ENCODE peak calls at places on chromosomes 12 and 14, in four cellular contexts. One of them, this sample, is unnamed.

GRCh38 chr12:106767954-106768501 is 6.5 kb upstream of the RIC8B start:
- DNase-seq in upper lobe of right lung: no peak
- DNase-seq in MCF 10A: no peak
- DNase-seq in stimulated activated CD4-positive, alpha-beta T cell treated with anti-CD3 and anti-CD28 coated beads, TNF-alpha, amount 100 ng/mL, for 4 hours: no peak
- DNase-seq in this sample: no peak

GRCh38 chr14:88386395-88386794 is 938 bp downstream of the SPATA7 start:
- DNase-seq in stimulated activated CD4-positive, alpha-beta T cell treated with anti-CD3 and anti-CD28 coated beads, TNF-alpha, amount 100 ng/mL, for 4 hours: no peak
- DNase-seq in MCF 10A: no peak
- DNase-seq in upper lobe of right lung: no peak
- DNase-seq in this sample: no peak

GRCh38 chr14:51774209-51774608 is 86.2 kb upstream of the GNG2 start:
- DNase-seq in MCF 10A: no peak
- DNase-seq in stimulated activated CD4-positive, alpha-beta T cell treated with anti-CD3 and anti-CD28 coated beads, TNF-alpha, amount 100 ng/mL, for 4 hours: no peak
- DNase-seq in upper lobe of right lung: no peak
- DNase-seq in this sample: peak; percentile 10

GRCh38 chr12:78802593-78802992 is 62.0 kb upstream of the SYT1 start:
- DNase-seq in stimulated activated CD4-positive, alpha-beta T cell treated with anti-CD3 and anti-CD28 coated beads, TNF-alpha, amount 100 ng/mL, for 4 hours: no peak
- DNase-seq in upper lobe of right lung: no peak
- DNase-seq in MCF 10A: peak; percentile 64
- DNase-seq in this sample: no peak

GRCh38 chr14:47675489-47676300 is at the start of gene MDGA2:
- DNase-seq in stimulated activated CD4-positive, alpha-beta T cell treated with anti-CD3 and anti-CD28 coated beads, TNF-alpha, amount 100 ng/mL, for 4 hours: no peak
- DNase-seq in upper lobe of right lung: peak; percentile 64
- DNase-seq in MCF 10A: no peak
- DNase-seq in this sample: no peak

GRCh38 chr12:53653595-53653994 is 22.3 kb downstream of the ATP5MC2 start:
- DNase-seq in upper lobe of right lung: no peak
- DNase-seq in MCF 10A: no peak
- DNase-seq in stimulated activated CD4-positive, alpha-beta T cell treated with anti-CD3 and anti-CD28 coated beads, TNF-alpha, amount 100 ng/mL, for 4 hours: no peak
- DNase-seq in this sample: no peak

GRCh38 chr12:131132118-131132892 is 178.6 kb downstream of the ADGRD1 start:
- DNase-seq in MCF 10A: peak; percentile 63
- DNase-seq in upper lobe of right lung: peak; percentile 83
- DNase-seq in stimulated activated CD4-positive, alpha-beta T cell treated with anti-CD3 and anti-CD28 coated beads, TNF-alpha, amount 100 ng/mL, for 4 hours: peak; percentile 65
- DNase-seq in this sample: peak; percentile 69

GRCh38 chr14:80264698-80265097 is 53.4 kb upstream of the DIO2 start:
- DNase-seq in stimulated activated CD4-positive, alpha-beta T cell treated with anti-CD3 and anti-CD28 coated beads, TNF-alpha, amount 100 ng/mL, for 4 hours: no peak
- DNase-seq in upper lobe of right lung: no peak
- DNase-seq in MCF 10A: no peak
- DNase-seq in this sample: no peak

GRCh38 chr12:50070314-50071060 is 13.1 kb downstream of the ASIC1 start:
- DNase-seq in stimulated activated CD4-positive, alpha-beta T cell treated with anti-CD3 and anti-CD28 coated beads, TNF-alpha, amount 100 ng/mL, for 4 hours: peak; percentile 40
- DNase-seq in upper lobe of right lung: peak; percentile 86
- DNase-seq in MCF 10A: peak; percentile 80
- DNase-seq in this sample: peak; percentile 81

GRCh38 chr12:68344126-68344525 is 12.0 kb upstream of the MDM1 start:
- DNase-seq in upper lobe of right lung: no peak
- DNase-seq in MCF 10A: no peak
- DNase-seq in stimulated activated CD4-positive, alpha-beta T cell treated with anti-CD3 and anti-CD28 coated beads, TNF-alpha, amount 100 ng/mL, for 4 hours: no peak
- DNase-seq in this sample: no peak

GRCh38 chr12:105393586-105393985 is 63.1 kb downstream of the C12orf75 start:
- DNase-seq in upper lobe of right lung: no peak
- DNase-seq in stimulated activated CD4-positive, alpha-beta T cell treated with anti-CD3 and anti-CD28 coated beads, TNF-alpha, amount 100 ng/mL, for 4 hours: no peak
- DNase-seq in MCF 10A: peak; percentile 14
- DNase-seq in this sample: no peak

GRCh38 chr14:58072288-58073071 is 79.5 kb downstream of the ARMH4 start:
- DNase-seq in MCF 10A: peak; percentile 79
- DNase-seq in stimulated activated CD4-positive, alpha-beta T cell treated with anti-CD3 and anti-CD28 coated beads, TNF-alpha, amount 100 ng/mL, for 4 hours: no peak
- DNase-seq in upper lobe of right lung: no peak
- DNase-seq in this sample: peak; percentile 6

GRCh38 chr12:94761559-94761958 is 111.2 kb upstream of the TMCC3 start:
- DNase-seq in stimulated activated CD4-positive, alpha-beta T cell treated with anti-CD3 and anti-CD28 coated beads, TNF-alpha, amount 100 ng/mL, for 4 hours: no peak
- DNase-seq in MCF 10A: peak; percentile 88
- DNase-seq in upper lobe of right lung: no peak
- DNase-seq in this sample: no peak

GRCh38 chr12:70271025-70271424 is 27.8 kb downstream of the CNOT2 start:
- DNase-seq in MCF 10A: no peak
- DNase-seq in upper lobe of right lung: no peak
- DNase-seq in stimulated activated CD4-positive, alpha-beta T cell treated with anti-CD3 and anti-CD28 coated beads, TNF-alpha, amount 100 ng/mL, for 4 hours: no peak
- DNase-seq in this sample: no peak

GRCh38 chr12:130879781-130880389 is 8.0 kb downstream of the RAN start:
- DNase-seq in stimulated activated CD4-positive, alpha-beta T cell treated with anti-CD3 and anti-CD28 coated beads, TNF-alpha, amount 100 ng/mL, for 4 hours: no peak
- DNase-seq in upper lobe of right lung: no peak
- DNase-seq in MCF 10A: no peak
- DNase-seq in this sample: no peak

This sample was measured in naive thymus-derived CD8-positive, alpha-beta T cell.